ENCODE peak calls at places on chromosomes 6 and 20, in five cellular contexts. L is mucosa of descending colon, E is brain microvascular endothelial cell, T is colonic mucosa, O is lower lobe of right lung. C is an unnamed sample.

GRCh38 chr6:93799226-93799625 is 379.9 kb upstream of the EPHA7 start:
- DNase-seq in L (no peak), E (no peak), T (no peak), O (no peak), C (no peak)

GRCh38 chr6:161828355-161828754 is 554.5 kb upstream of the AGPAT4 start:
- DNase-seq in L (no peak), E (no peak), T (no peak), O (no peak), C (no peak)

GRCh38 chr6:89122625-89123024 is 4.8 kb upstream of the SRSF12 start:
- DNase-seq in L (no peak), E (no peak), T (no peak), O (no peak), C (peak)

GRCh38 chr20:325889-326644 is 715 bp downstream of the SOX12 start:
- DNase-seq in L (peak), E (peak), T (peak), O (peak), C (no peak)

GRCh38 chr6:163180874-163181541 is 233.5 kb upstream of the QKI start:
- DNase-seq in L (peak), E (peak), T (no peak), O (peak), C (peak)

GRCh38 chr6:70819715-70820114 is 137.1 kb downstream of the B3GAT2 start:
- DNase-seq in L (no peak), E (no peak), T (no peak), O (no peak), C (no peak)

GRCh38 chr20:60727425-60727824 is 524.6 kb upstream of the CDH4 start:
- DNase-seq in L (no peak), E (no peak), T (no peak), O (no peak), C (no peak)

GRCh38 chr6:116485786-116486185 is 24.6 kb downstream of the CALHM6 start:
- DNase-seq in L (no peak), E (no peak), T (no peak), O (no peak), C (no peak)

GRCh38 chr20:51489611-51490010 is 52.9 kb downstream of the NFATC2 start:
- DNase-seq in L (no peak), E (no peak), T (no peak), O (no peak), C (no peak)
- H3K4me3 ChIP-seq in L (no peak), E (no peak), T (no peak), O (no peak), C (no peak)

GRCh38 chr6:109008061-109008460 is 86.6 kb downstream of the SESN1 start:
- DNase-seq in L (no peak), E (no peak), T (no peak), O (no peak), C (no peak)

GRCh38 chr6:109008537-109008950 is 86.1 kb downstream of the SESN1 start:
- DNase-seq in L (no peak), E (no peak), T (no peak), O (no peak), C (no peak)

GRCh38 chr6:109010703-109011102 is 83.9 kb downstream of the SESN1 start:
- DNase-seq in L (no peak), E (no peak), T (no peak), O (no peak), C (peak)

GRCh38 chr6:109009761-109010612 is 84.7 kb downstream of the SESN1 start:
- DNase-seq in L (no peak), E (no peak), T (no peak), O (no peak), C (no peak)

DNA sequence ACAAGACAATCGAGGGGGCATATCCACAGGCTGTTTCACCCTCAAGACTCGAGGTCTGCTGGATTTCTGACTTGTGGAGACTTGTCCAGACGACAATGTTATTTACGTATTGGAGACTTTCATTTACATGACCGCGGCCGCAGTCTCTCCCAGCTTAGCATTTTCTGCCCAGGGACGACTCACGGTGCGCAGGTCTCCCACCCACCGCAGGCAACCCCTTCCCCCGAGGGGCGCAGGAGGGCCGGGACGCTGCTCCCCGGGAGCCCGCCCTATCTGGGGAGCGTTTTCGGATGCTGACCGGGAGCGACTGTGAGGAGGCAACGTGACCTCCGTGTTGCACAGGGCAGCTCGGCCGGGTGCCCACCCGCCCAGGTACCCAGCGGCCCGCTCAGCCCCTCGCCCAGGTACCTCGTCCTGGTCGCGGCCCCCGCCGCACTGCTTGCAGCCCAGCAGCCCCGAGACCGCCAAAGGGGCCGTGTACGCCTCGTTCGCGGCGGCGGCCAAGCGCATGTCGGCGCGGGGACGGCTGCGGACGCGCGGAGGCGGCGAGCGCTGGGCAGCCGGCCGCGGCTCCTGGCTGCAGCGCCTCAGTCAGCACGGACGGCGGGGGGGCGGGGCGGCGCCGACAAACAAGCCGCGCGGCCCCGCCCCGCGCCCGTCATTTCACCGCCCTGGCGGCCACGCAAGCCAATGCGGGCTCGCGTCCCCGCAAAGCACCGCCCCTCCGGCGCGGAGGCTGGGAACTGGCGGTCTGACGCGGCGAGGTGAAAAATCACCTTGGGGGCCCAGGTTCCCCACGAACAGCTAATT is 85.5 kb downstream of the SESN1 start:
- DNase-seq in L (peak), E (peak), T (peak), O (peak), C (no peak)
- TF ChIP-seq CTCF in L (no peak), E (no peak), T (no peak), O (peak), C (no peak)

GRCh38 chr6:168045141-168045691 is 33.8 kb downstream of the FRMD1 start:
- DNase-seq in L (no peak), E (no peak), T (no peak), O (peak), C (no peak)
- H3K4me3 ChIP-seq in L (no peak), E (no peak), T (no peak), O (no peak), C (no peak)

GRCh38 chr20:46563848-46564197 is 13.4 kb upstream of the OCSTAMP start:
- DNase-seq in L (no peak), E (no peak), T (no peak), O (no peak), C (no peak)

GRCh38 chr20:46562373-46563169 is 12.1 kb upstream of the OCSTAMP start:
- DNase-seq in L (peak), E (peak), T (peak), O (peak), C (no peak)

GRCh38 chr20:46562009-46562372 is 11.5 kb upstream of the OCSTAMP start:
- DNase-seq in L (no peak), E (no peak), T (no peak), O (no peak), C (no peak)

GRCh38 chr20:46564241-46564957 is 13.9 kb upstream of the OCSTAMP start:
- DNase-seq in L (no peak), E (no peak), T (no peak), O (no peak), C (no peak)

DNA sequence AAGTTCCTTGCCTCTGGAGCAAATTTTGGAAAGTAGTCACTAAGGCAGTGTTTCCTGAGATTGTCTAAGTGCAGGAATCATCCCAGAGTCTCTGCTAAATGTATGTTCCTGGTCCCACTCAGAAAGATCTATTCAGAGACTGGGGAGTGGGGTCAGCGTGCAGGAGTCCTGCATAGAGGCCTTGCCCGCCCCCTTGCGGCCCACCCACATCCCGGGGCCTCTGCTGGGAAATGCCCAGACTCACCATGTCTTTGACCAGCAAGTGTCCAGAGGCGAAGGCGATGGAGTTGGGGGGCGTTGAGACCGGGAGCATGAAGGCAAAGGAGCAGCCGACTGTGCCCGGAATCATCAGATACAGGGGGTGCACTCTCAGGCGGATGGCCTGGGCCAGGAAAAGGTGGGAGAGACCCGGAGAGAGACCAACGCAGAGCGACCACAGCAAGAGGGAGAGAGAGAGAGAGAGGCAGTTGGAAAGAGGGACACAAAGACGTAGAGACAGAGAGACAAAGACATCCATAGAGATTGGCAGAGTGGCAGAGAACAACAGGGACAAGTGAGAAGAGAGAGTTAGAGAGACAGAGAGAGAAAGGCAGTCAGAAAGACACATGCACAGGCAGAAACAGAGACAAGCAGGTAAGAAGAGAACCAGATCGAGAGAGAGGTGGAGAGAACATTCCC is 12.9 kb upstream of the OCSTAMP start:
- DNase-seq in L (no peak), E (no peak), T (no peak), O (no peak), C (no peak)
- TF ChIP-seq CTCF in L (no peak), E (peak), T (no peak), O (no peak), C (no peak)

GRCh38 chr6:21665101-21665435 is 71.5 kb downstream of the SOX4 start:
- DNase-seq in L (no peak), E (no peak), T (no peak), O (no peak), C (no peak)

GRCh38 chr6:21666200-21666671 is 72.7 kb downstream of the SOX4 start:
- DNase-seq in L (no peak), E (no peak), T (peak), O (no peak), C (no peak)

GRCh38 chr6:21666788-21667681 is 73.5 kb downstream of the SOX4 start:
- DNase-seq in L (no peak), E (no peak), T (peak), O (no peak), C (no peak)

GRCh38 chr6:21664263-21665081 is 70.9 kb downstream of the SOX4 start:
- DNase-seq in L (no peak), E (no peak), T (peak), O (peak), C (no peak)

DNA sequence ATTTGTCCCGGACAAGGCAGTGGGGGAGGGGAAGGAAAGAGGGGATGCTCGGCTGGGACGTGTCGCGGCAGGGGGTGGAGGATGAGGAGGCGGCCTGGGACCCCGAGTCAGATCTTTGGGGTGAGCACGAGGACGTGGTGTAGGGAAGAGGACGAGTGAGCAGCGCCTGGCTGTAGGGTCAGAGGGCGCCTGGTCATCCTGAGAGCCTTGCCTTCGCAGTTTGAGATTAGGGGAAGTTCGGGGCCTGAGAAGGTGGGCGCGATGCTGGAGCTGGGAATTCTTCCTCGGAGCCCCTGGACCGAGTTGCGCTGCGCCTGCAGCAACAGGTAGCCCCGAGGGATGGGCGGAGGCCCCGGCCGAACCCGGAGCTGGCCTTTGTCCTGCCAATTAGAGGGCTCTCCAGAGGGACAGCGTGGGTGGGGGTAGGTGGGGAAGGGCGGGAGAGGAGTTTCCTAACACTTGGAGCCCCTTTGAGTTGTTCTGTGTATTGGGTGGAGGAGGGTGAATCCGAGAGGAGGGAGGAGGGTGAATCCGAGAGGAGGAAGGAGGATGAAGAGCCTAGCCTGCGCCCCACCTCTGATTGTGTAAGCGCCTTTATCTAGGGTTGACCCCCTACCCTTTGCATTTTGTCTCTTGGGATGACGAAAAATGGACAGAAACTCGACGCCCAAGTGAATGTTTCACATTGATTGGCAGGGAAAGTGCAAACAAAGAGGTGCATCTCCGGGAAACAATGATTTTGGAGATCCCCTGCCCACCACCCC is 72.1 kb downstream of the SOX4 start:
- DNase-seq in L (no peak), E (no peak), T (peak), O (no peak), C (no peak)
- H3K4me3 ChIP-seq in L (no peak), E (peak), T (peak), O (peak), C (no peak)

GRCh38 chr6:47690209-47690608 is 8.2 kb upstream of the ADGRF4 start:
- DNase-seq in L (no peak), E (no peak), T (no peak), O (no peak), C (no peak)
- TF ChIP-seq CTCF in L (no peak), E (no peak), T (no peak), O (no peak), C (peak)

GRCh38 chr6:4451101-4451500 is 315.7 kb upstream of the ECI2 start:
- DNase-seq in L (no peak), E (no peak), T (no peak), O (no peak), C (no peak)
- H3K4me3 ChIP-seq in L (no peak), E (no peak), T (no peak), O (no peak), C (no peak)

DNA sequence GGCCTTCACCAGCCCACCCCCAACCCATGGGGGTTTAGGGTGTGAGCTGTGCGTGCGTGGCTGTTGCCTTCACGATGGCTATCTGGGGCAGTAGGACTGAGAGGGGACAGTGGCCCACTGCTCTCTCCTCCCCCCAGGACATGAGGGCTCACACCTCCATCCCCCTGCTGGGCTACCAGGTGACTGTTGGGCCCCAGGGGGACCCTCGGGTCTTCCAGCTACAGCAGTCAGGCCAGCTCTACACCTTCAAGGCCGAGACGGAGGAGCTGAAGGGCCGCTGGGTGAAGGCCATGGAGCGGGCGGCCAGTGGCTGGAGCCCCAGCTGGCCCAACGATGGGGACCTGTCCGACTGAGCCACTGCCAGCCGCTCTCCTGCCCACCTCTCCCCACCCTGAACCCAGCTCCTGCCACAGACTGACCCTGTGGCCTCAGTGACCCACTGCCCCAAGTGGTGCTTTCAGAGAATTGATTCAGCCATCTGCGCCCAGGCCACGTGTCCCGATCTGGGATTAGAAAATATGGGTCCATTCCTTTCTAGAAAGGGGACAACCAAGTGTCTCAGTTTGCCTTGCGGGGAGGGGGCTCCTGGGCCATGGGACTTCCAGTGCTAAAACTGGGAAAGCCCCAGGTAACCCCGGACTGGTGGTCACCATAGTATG is 22.5 kb downstream of the FGD2 start:
- DNase-seq in L (no peak), E (no peak), T (no peak), O (peak), C (no peak)
- TF ChIP-seq CTCF in L (no peak), E (no peak), T (no peak), O (no peak), C (no peak)

C was measured in LNCaP clone FGC.